ENCODE peak calls at places on chromosomes 2 and 18, in seven cellular contexts. T, W, C, X, Q, J and O are unnamed samples.

GRCh38 chr2:159229476-159230144 is 56.9 kb downstream of the WDSUB1 start:
- DNase-seq in T (no peak), W (no peak), C (no peak), X (no peak), Q (no peak), J (no peak), O (no peak)

GRCh38 chr18:48813833-48814489 is 136.8 kb downstream of the SMAD7 start:
- DNase-seq in T (no peak), W (peak), C (no peak), X (peak), Q (peak), J (no peak), O (no peak)

GRCh38 chr18:58135170-58135569 is 91.1 kb downstream of the NEDD4L start:
- DNase-seq in T (peak), W (peak), C (no peak), X (peak), Q (no peak), J (no peak), O (no peak)

GRCh38 chr2:207258191-207258991 is 92.6 kb upstream of the KLF7 start:
- DNase-seq in T (peak), W (peak), C (peak), X (no peak), Q (peak), J (peak), O (no peak)

GRCh38 chr2:230008708-230009066 is 60.0 kb downstream of the SLC16A14 start:
- DNase-seq in T (no peak), W (no peak), C (no peak), X (no peak), Q (no peak), J (no peak), O (no peak)

GRCh38 chr2:80573950-80574349 is 269.4 kb upstream of the LRRTM1 start:
- DNase-seq in T (no peak), W (no peak), C (no peak), X (no peak), Q (no peak), J (no peak), O (no peak)

GRCh38 chr2:205534997-205535396 is 147.3 kb upstream of the NRP2 start:
- DNase-seq in T (no peak), W (no peak), C (no peak), X (no peak), Q (no peak), J (no peak), O (no peak)

GRCh38 chr18:41144444-41144843 is 810.6 kb upstream of the PIK3C3 start:
- DNase-seq in T (peak), W (peak), C (no peak), X (no peak), Q (no peak), J (no peak), O (no peak)

GRCh38 chr2:222959358-222959757 is 92.6 kb upstream of the KCNE4 start:
- DNase-seq in T (peak), W (peak), C (no peak), X (no peak), Q (no peak), J (no peak), O (no peak)

GRCh38 chr2:64696631-64697030 is 42.9 kb upstream of the SERTAD2 start:
- DNase-seq in T (no peak), W (no peak), C (no peak), X (no peak), Q (no peak), J (no peak), O (no peak)

GRCh38 chr2:158998486-158999248 is 30.2 kb downstream of the TANC1 start:
- DNase-seq in T (no peak), W (peak), C (no peak), X (no peak), Q (no peak), J (peak), O (no peak)

GRCh38 chr18:56038258-56039030 is 450.5 kb upstream of the TCF4 start:
- DNase-seq in T (no peak), W (no peak), C (no peak), X (no peak), Q (no peak), J (no peak), O (no peak)

GRCh38 chr18:44564922-44565321 is 115.8 kb upstream of the SETBP1 start:
- DNase-seq in T (peak), W (peak), C (no peak), X (no peak), Q (no peak), J (no peak), O (no peak)

GRCh38 chr2:176830362-176830761 is 382.2 kb upstream of the HNRNPA3 start:
- DNase-seq in T (no peak), W (no peak), C (no peak), X (peak), Q (no peak), J (no peak), O (no peak)

GRCh38 chr2:15142069-15142689 is 419.0 kb downstream of the NBAS start:
- DNase-seq in T (no peak), W (no peak), C (no peak), X (peak), Q (no peak), J (no peak), O (peak)

DNA sequence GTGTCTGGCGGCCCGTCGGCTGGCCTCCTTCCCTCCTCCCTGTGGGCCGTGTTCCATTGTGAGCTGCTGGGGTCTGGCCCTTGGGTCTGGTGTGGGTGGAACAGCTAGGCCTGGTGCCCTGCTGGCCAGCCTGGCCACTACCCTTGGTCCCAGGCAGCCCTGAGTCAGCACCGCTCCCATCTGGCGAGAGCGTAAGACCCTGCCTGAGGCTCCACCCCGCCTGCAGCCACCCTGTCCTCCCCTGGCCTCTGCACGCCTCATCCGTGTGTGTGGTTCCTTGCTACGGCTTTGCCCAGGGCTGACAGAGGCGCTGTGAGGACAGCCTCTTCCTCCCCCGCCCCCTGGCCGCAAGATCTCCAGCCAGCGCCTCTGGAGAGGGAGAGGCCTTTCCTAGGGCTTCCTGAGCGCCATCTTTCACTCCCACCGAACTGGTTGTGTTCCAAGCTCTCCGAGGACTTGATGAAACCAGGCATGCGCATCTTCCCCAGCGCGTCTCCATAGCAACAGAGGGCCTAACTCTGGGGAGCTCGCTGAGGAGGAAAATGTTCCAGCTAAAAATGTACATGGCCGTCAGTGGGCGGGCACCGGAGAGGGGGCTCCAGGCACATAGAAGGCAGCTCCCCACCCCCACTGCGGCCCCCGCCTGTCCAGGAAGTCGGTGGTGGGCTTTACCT is 83.0 kb downstream of the STPG4 start:
- DNase-seq in T (peak), W (peak), C (peak), X (no peak), Q (peak), J (peak), O (no peak)
- TF ChIP-seq CTCF in T (no peak), W (peak), C (no peak), X (no peak), Q (no peak), J (no peak), O (no peak)

GRCh38 chr2:234996041-234996440 is 44.2 kb downstream of the SH3BP4 start:
- DNase-seq in T (no peak), W (no peak), C (no peak), X (no peak), Q (peak), J (no peak), O (no peak)
- TF ChIP-seq CTCF in T (no peak), W (no peak), C (no peak), X (no peak), Q (no peak), J (no peak), O (no peak)

DNA sequence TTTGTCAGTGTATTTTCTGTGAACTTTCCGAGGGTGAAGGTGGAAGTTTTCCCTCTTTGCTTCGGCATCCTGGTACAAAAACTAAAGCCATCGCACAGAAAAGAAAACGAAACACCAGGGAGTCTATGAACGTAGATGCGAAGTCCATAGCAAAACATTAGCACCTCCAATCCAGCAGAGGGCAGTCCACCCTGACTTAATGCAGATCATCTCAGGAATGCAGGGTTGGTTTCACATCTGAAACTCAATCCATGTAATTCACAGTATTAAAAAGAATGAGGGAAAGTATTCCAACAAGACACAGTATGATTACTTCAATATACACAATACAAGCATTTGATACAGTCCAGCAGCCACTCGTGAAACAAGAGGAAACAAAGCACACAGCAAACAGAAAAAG is 70.8 kb downstream of the RTP5 start:
- DNase-seq in T (no peak), W (peak), C (no peak), X (no peak), Q (no peak), J (no peak), O (no peak)
- TF ChIP-seq CTCF in T (peak), W (peak), C (no peak), X (peak), Q (no peak), J (no peak), O (no peak)

GRCh38 chr2:105875241-105875640 is 130.5 kb downstream of the NCK2 start:
- DNase-seq in T (no peak), W (no peak), C (no peak), X (no peak), Q (no peak), J (no peak), O (no peak)
- TF ChIP-seq CTCF in T (no peak), W (no peak), C (no peak), X (no peak), Q (no peak), J (no peak), O (no peak)